ENCODE peak calls at places on chromosomes 6 and 20, in six cellular contexts. Q is cardiac muscle cell, M is mammary epithelial cell, S is pancreas, H is Caco-2, K is adrenal gland. X is an unnamed sample.

GRCh38 chr6:170265655-170266054 is 25.2 kb downstream of the DLL1 start:
- DNase-seq in Q (no peak), M (no peak), S (peak; percentile 98), H (peak; percentile 62), K (no peak), X (no peak)

GRCh38 chr20:10635476-10636208 is 38.2 kb downstream of the JAG1 start:
- DNase-seq in Q (no peak), M (peak; percentile 16), S (no peak), H (no peak), K (no peak), X (no peak)

GRCh38 chr6:102126488-102126887 is 733.0 kb downstream of the GRIK2 start:
- DNase-seq in Q (no peak), M (no peak), S (no peak), H (no peak), K (no peak), X (no peak)

GRCh38 chr6:145028144-145028818 is 707.0 kb downstream of the EPM2A start:
- DNase-seq in Q (peak; percentile 41), M (peak; percentile 45), S (no peak), H (no peak), K (no peak), X (no peak)

GRCh38 chr6:160420969-160421556 is 72.9 kb downstream of the SLC22A3 start:
- DNase-seq in Q (no peak), M (no peak), S (no peak), H (no peak), K (peak; percentile 55), X (no peak)

GRCh38 chr20:11553603-11554002 is 364.1 kb upstream of the BTBD3 start:
- DNase-seq in Q (no peak), M (peak; percentile 21), S (no peak), H (no peak), K (no peak), X (no peak)

GRCh38 chr6:35972471-35972985 is 51.6 kb upstream of the SRPK1 start:
- DNase-seq in Q (peak; percentile 39), M (no peak), S (no peak), H (peak; percentile 72), K (no peak), X (no peak)

GRCh38 chr6:36777806-36778205 is 61.4 kb downstream of the CPNE5 start:
- DNase-seq in Q (no peak), M (no peak), S (no peak), H (no peak), K (no peak), X (no peak)

GRCh38 chr6:135675862-135676261 is 175.6 kb upstream of the PDE7B start:
- DNase-seq in Q (peak; percentile 73), M (peak; percentile 3), S (no peak), H (no peak), K (no peak), X (no peak)

GRCh38 chr6:71444222-71444621 is 155.6 kb downstream of the OGFRL1 start:
- DNase-seq in Q (no peak), M (no peak), S (no peak), H (no peak), K (no peak), X (no peak)

GRCh38 chr20:44423480-44423879 is 52.2 kb upstream of the TTPAL start:
- DNase-seq in Q (no peak), M (no peak), S (no peak), H (no peak), K (no peak), X (no peak)

GRCh38 chr6:44129841-44130322 is 2.5 kb downstream of the TMEM63B start:
- DNase-seq in Q (peak; percentile 15), M (no peak), S (no peak), H (no peak), K (no peak), X (peak; percentile 60)
- H3K4me1 ChIP-seq in Q (peaks cover 28% of the 10 kb centered on the region), M (peaks cover 26% of the 10 kb centered on the region), S (peaks cover 17% of the 10 kb centered on the region), H (peaks cover 25% of the 10 kb centered on the region), K (peaks cover 37% of the 10 kb centered on the region), X (peaks cover 4% of the 10 kb centered on the region)

GRCh38 chr6:34540841-34541240 is 15.3 kb downstream of the SPDEF start:
- DNase-seq in Q (no peak), M (no peak), S (no peak), H (no peak), K (no peak), X (no peak)
- TF ChIP-seq CTCF in Q (no peak), M (no peak), S (no peak), H (no peak), K (no peak), X (no peak)

GRCh38 chr6:139156102-139156501 is 21.2 kb downstream of the HECA start:
- DNase-seq in Q (no peak), M (no peak), S (no peak), H (no peak), K (no peak), X (no peak)

GRCh38 chr6:139156571-139156970 is 21.7 kb downstream of the HECA start:
- DNase-seq in Q (no peak), M (no peak), S (no peak), H (no peak), K (no peak), X (no peak)

GRCh38 chr6:139152892-139153271 is 18.0 kb downstream of the HECA start:
- DNase-seq in Q (no peak), M (no peak), S (no peak), H (no peak), K (no peak), X (no peak)

GRCh38 chr6:139153876-139154275 is 19.0 kb downstream of the HECA start:
- DNase-seq in Q (no peak), M (peak; percentile 42), S (no peak), H (no peak), K (no peak), X (no peak)

DNA sequence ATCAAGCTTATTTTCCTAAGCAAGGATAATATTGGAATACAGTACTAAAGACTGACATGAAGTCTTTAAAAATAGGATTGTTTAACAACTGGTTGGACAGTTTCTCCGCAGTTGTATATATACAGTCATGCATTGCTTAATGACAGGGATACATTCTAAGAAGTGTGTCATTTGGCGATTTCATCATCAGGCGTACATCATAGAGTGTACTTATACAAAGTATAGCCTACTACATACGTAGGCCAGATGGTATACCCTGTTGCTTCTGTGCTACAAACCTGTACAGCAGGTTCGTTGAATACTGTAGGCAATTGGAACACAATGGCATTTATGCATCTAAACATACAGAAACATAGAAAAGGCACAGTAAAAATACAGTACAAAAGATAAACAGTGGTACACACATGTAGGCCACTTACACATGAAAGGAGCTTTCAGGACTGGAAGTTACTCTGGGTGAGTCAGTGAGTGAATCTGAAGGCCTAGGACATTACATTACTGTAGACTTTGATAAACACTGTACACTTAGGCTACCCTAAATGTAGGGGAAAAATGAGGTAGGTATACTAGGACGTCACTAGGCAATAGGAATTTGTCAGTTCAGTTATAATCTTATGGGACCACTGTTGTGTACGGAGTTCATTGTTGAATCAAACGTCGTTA is 20.1 kb downstream of the HECA start:
- DNase-seq in Q (no peak), M (no peak), S (no peak), H (no peak), K (no peak), X (no peak)
- H3K4me1 ChIP-seq in Q (peaks cover 7% of the 10 kb centered on the region), M (peaks cover 11% of the 10 kb centered on the region), S (no peaks in the 10 kb centered on the region), H (peaks cover 19% of the 10 kb centered on the region), K (peaks cover 24% of the 10 kb centered on the region), X (peaks cover 44% of the 10 kb centered on the region)

GRCh38 chr20:1474817-1475603 is 8.4 kb upstream of the NSFL1C start:
- DNase-seq in Q (peak; percentile 33), M (peak; percentile 95), S (no peak), H (no peak), K (no peak), X (no peak)
- TF ChIP-seq CTCF in Q (no peak), M (peak; percentile 75), S (no peak), H (no peak), K (no peak), X (no peak)

DNA sequence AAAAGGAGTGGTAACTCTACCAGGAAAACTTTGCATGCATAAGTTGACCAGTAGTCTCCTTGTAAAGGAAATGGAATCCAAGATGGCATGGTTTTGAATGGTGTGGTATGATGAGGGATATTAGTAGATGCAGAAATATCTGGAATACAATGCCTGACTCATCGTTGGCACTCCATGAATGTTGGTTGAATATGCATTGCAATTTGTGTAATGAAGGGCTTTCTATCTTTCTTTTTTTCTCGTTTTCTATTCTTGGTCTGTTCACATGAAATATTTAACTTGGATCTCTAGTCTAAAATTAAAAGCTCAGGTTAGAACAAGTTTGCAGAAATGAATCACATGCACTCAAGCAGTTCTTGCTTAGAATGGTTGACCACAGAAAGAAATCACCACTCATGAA is 277.3 kb upstream of the PRND start:
- DNase-seq in Q (no peak), M (peak; percentile 92), S (no peak), H (no peak), K (no peak), X (no peak)
- H3K4me1 ChIP-seq in Q (peaks cover 4% of the 10 kb centered on the region), M (peaks cover 37% of the 10 kb centered on the region), S (no peaks in the 10 kb centered on the region), H (no peaks in the 10 kb centered on the region), K (no peaks in the 10 kb centered on the region), X (no peaks in the 10 kb centered on the region)

GRCh38 chr20:3123542-3123941 is 36.1 kb downstream of the FASTKD5 start:
- DNase-seq in Q (no peak), M (no peak), S (no peak), H (no peak), K (no peak), X (no peak)
- TF ChIP-seq CTCF in Q (no peak), M (no peak), S (no peak), H (no peak), K (no peak), X (no peak)

X was measured in lung.